ENCODE peak calls at places on chromosomes 12 and 14, in four cellular contexts. One of them, this sample, is unnamed.

GRCh38 chr12:109875572-109876131 is 4.7 kb downstream of the GLTP start:
- DNase-seq in lower leg skin: no peak
- DNase-seq in OCI-LY7: no peak
- DNase-seq in astrocyte of the spinal cord: no peak
- DNase-seq in this sample: no peak

GRCh38 chr14:75452900-75453816 is 25.3 kb downstream of the JDP2 start:
- DNase-seq in astrocyte of the spinal cord: peak
- DNase-seq in OCI-LY7: no peak
- DNase-seq in lower leg skin: peak
- DNase-seq in this sample: peak

GRCh38 chr12:12804432-12804886 is 8.7 kb upstream of the DDX47 start:
- DNase-seq in lower leg skin: no peak
- DNase-seq in astrocyte of the spinal cord: peak
- DNase-seq in OCI-LY7: no peak
- DNase-seq in this sample: peak

GRCh38 chr12:50256761-50257160 is 26.6 kb downstream of the LIMA1 start:
- DNase-seq in lower leg skin: no peak
- DNase-seq in astrocyte of the spinal cord: no peak
- DNase-seq in OCI-LY7: no peak
- DNase-seq in this sample: no peak

GRCh38 chr12:85621041-85621440 is 215.2 kb downstream of the RASSF9 start:
- DNase-seq in astrocyte of the spinal cord: no peak
- DNase-seq in lower leg skin: no peak
- DNase-seq in OCI-LY7: no peak
- DNase-seq in this sample: no peak

GRCh38 chr12:46266382-46266791 is 2.5 kb downstream of the SLC38A1 start:
- DNase-seq in lower leg skin: peak
- DNase-seq in astrocyte of the spinal cord: peak
- DNase-seq in OCI-LY7: peak
- DNase-seq in this sample: peak

GRCh38 chr12:1841606-1842182 is 21.3 kb downstream of the LRTM2 start:
- DNase-seq in OCI-LY7: no peak
- DNase-seq in astrocyte of the spinal cord: no peak
- DNase-seq in lower leg skin: no peak
- DNase-seq in this sample: no peak

GRCh38 chr14:60166144-60166543 is 946 bp upstream of the DHRS7 start:
- DNase-seq in astrocyte of the spinal cord: no peak
- DNase-seq in lower leg skin: no peak
- DNase-seq in OCI-LY7: peak
- DNase-seq in this sample: no peak

GRCh38 chr14:24298892-24299254 is 707 bp downstream of the DHRS1 start:
- DNase-seq in OCI-LY7: no peak
- DNase-seq in astrocyte of the spinal cord: peak
- DNase-seq in lower leg skin: no peak
- DNase-seq in this sample: peak

GRCh38 chr14:59107819-59108218 is 80.6 kb upstream of the DAAM1 start:
- DNase-seq in astrocyte of the spinal cord: no peak
- DNase-seq in OCI-LY7: peak
- DNase-seq in lower leg skin: no peak
- DNase-seq in this sample: no peak

GRCh38 chr12:104219361-104219892 is 3.8 kb downstream of the TXNRD1 start:
- DNase-seq in astrocyte of the spinal cord: peak
- DNase-seq in lower leg skin: peak
- DNase-seq in OCI-LY7: no peak
- DNase-seq in this sample: peak

GRCh38 chr14:105993814-105994213 is 467.4 kb downstream of the TMEM121 start:
- DNase-seq in astrocyte of the spinal cord: no peak
- DNase-seq in OCI-LY7: no peak
- DNase-seq in lower leg skin: no peak
- DNase-seq in this sample: no peak

GRCh38 chr14:105999361-106000028 is 473.1 kb downstream of the TMEM121 start:
- DNase-seq in astrocyte of the spinal cord: no peak
- DNase-seq in lower leg skin: no peak
- DNase-seq in OCI-LY7: no peak
- DNase-seq in this sample: peak
- TF ChIP-seq CTCF in astrocyte of the spinal cord: peak
- TF ChIP-seq CTCF in lower leg skin: no peak
- TF ChIP-seq CTCF in OCI-LY7: no peak
- TF ChIP-seq CTCF in this sample: peak

DNA sequence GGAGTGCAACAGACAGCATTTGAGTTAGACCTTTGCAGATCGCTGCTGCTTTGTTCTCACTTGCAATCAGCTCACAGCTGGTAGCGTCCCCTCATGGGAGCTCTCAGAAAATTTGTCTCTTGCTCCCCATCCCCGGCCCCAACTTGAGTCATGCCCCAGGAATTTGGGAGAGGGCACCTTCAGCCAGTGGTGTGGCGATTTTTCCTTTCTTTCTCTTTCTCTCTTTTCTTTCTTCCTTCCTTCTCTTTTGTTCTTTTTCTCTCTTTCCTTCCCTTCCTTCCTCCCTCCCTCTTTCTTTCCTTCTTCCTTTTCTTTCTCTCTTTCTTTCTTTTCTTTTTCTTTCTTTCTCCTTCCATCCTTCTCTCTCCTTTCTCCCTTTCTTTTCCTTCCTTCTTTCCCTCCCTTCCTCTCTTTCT is 34.2 kb upstream of the MAP1LC3B2 start:
- DNase-seq in astrocyte of the spinal cord: peak
- DNase-seq in OCI-LY7: no peak
- DNase-seq in lower leg skin: no peak
- DNase-seq in this sample: no peak
- H3K4me3 ChIP-seq in astrocyte of the spinal cord: peak
- H3K4me3 ChIP-seq in OCI-LY7: no peak
- H3K4me3 ChIP-seq in lower leg skin: no peak
- H3K4me3 ChIP-seq in this sample: no peak

GRCh38 chr12:48988030-48988649 is 10.0 kb downstream of the WNT1 start:
- DNase-seq in OCI-LY7: peak
- DNase-seq in astrocyte of the spinal cord: no peak
- DNase-seq in lower leg skin: no peak
- DNase-seq in this sample: peak
- TF ChIP-seq CTCF in OCI-LY7: peak
- TF ChIP-seq CTCF in astrocyte of the spinal cord: peak
- TF ChIP-seq CTCF in lower leg skin: no peak
- TF ChIP-seq CTCF in this sample: peak

GRCh38 chr14:97977711-97978261 is 1180.6 kb downstream of the VRK1 start:
- DNase-seq in OCI-LY7: no peak
- DNase-seq in lower leg skin: peak
- DNase-seq in astrocyte of the spinal cord: peak
- DNase-seq in this sample: no peak
- H3K4me3 ChIP-seq in OCI-LY7: no peak
- H3K4me3 ChIP-seq in lower leg skin: no peak
- H3K4me3 ChIP-seq in astrocyte of the spinal cord: peak
- H3K4me3 ChIP-seq in this sample: no peak

GRCh38 chr12:14723763-14724162 is 27.4 kb upstream of the GUCY2C start:
- DNase-seq in astrocyte of the spinal cord: peak
- DNase-seq in lower leg skin: peak
- DNase-seq in OCI-LY7: peak
- DNase-seq in this sample: peak
- TF ChIP-seq CTCF in astrocyte of the spinal cord: peak
- TF ChIP-seq CTCF in lower leg skin: no peak
- TF ChIP-seq CTCF in OCI-LY7: peak
- TF ChIP-seq CTCF in this sample: peak

This sample was measured in choroid plexus epithelial cell.